ENCODE peak calls at places on chromosome 16, in nine cellular contexts. One of them, this sample, is unnamed.

GRCh38 chr16:63922563-63922962 is 1199.3 kb downstream of the CDH11 start:
- DNase-seq in astrocyte of the cerebellum: no peak
- DNase-seq in lung: no peak
- DNase-seq in cardiac muscle cell: no peak
- DNase-seq in brain microvascular endothelial cell: no peak
- DNase-seq in PC-3: no peak
- DNase-seq in transverse colon: no peak
- DNase-seq in fibroblast of pulmonary artery: no peak
- DNase-seq in GM12878: no peak
- DNase-seq in this sample: peak; percentile 14

GRCh38 chr16:70380205-70380918 is 33.7 kb downstream of the DDX19A start:
- DNase-seq in astrocyte of the cerebellum: peak; percentile 86
- DNase-seq in lung: peak; percentile 57
- DNase-seq in cardiac muscle cell: peak; percentile 58
- DNase-seq in brain microvascular endothelial cell: peak; percentile 70
- DNase-seq in PC-3: peak; percentile 81
- DNase-seq in transverse colon: peak; percentile 59
- DNase-seq in fibroblast of pulmonary artery: peak; percentile 77
- DNase-seq in GM12878: no peak
- DNase-seq in this sample: peak; percentile 47

GRCh38 chr16:69073181-69073669 is 32.2 kb upstream of the HAS3 start:
- DNase-seq in astrocyte of the cerebellum: no peak
- DNase-seq in lung: peak; percentile 29
- DNase-seq in cardiac muscle cell: no peak
- DNase-seq in brain microvascular endothelial cell: peak; percentile 80
- DNase-seq in PC-3: peak; percentile 96
- DNase-seq in transverse colon: no peak
- DNase-seq in fibroblast of pulmonary artery: peak; percentile 83
- DNase-seq in GM12878: no peak
- DNase-seq in this sample: peak; percentile 36

GRCh38 chr16:72963921-72964320 is 84.0 kb downstream of the ZFHX3 start:
- DNase-seq in astrocyte of the cerebellum: no peak
- DNase-seq in lung: no peak
- DNase-seq in cardiac muscle cell: no peak
- DNase-seq in brain microvascular endothelial cell: peak; percentile 28
- DNase-seq in PC-3: no peak
- DNase-seq in transverse colon: no peak
- DNase-seq in fibroblast of pulmonary artery: peak; percentile 36
- DNase-seq in GM12878: no peak
- DNase-seq in this sample: no peak

GRCh38 chr16:25108054-25108453 is 3.5 kb upstream of the LCMT1 start:
- DNase-seq in astrocyte of the cerebellum: no peak
- DNase-seq in lung: no peak
- DNase-seq in cardiac muscle cell: no peak
- DNase-seq in brain microvascular endothelial cell: no peak
- DNase-seq in PC-3: peak; percentile 29
- DNase-seq in transverse colon: peak; percentile 17
- DNase-seq in fibroblast of pulmonary artery: no peak
- DNase-seq in GM12878: no peak
- DNase-seq in this sample: no peak

GRCh38 chr16:58025351-58026138 is at the start of gene MMP15:
- DNase-seq in astrocyte of the cerebellum: no peak
- DNase-seq in lung: peak; percentile 90
- DNase-seq in cardiac muscle cell: peak; percentile 94
- DNase-seq in brain microvascular endothelial cell: peak; percentile 28
- DNase-seq in PC-3: peak; percentile 68
- DNase-seq in transverse colon: peak; percentile 94
- DNase-seq in fibroblast of pulmonary artery: peak; percentile 54
- DNase-seq in GM12878: no peak
- DNase-seq in this sample: no peak

GRCh38 chr16:25633549-25633948 is 58.2 kb upstream of the HS3ST4 start:
- DNase-seq in astrocyte of the cerebellum: no peak
- DNase-seq in lung: no peak
- DNase-seq in cardiac muscle cell: no peak
- DNase-seq in brain microvascular endothelial cell: no peak
- DNase-seq in PC-3: peak; percentile 25
- DNase-seq in transverse colon: no peak
- DNase-seq in fibroblast of pulmonary artery: no peak
- DNase-seq in GM12878: no peak
- DNase-seq in this sample: no peak

GRCh38 chr16:54277845-54278703 is 8.5 kb downstream of the IRX3 start:
- DNase-seq in astrocyte of the cerebellum: no peak
- DNase-seq in lung: peak; percentile 57
- DNase-seq in cardiac muscle cell: peak; percentile 58
- DNase-seq in brain microvascular endothelial cell: no peak
- DNase-seq in PC-3: no peak
- DNase-seq in transverse colon: no peak
- DNase-seq in fibroblast of pulmonary artery: no peak
- DNase-seq in GM12878: no peak
- DNase-seq in this sample: no peak

GRCh38 chr16:30351001-30351441 is 4.1 kb downstream of the CD2BP2 start:
- DNase-seq in astrocyte of the cerebellum: no peak
- DNase-seq in lung: no peak
- DNase-seq in cardiac muscle cell: no peak
- DNase-seq in brain microvascular endothelial cell: no peak
- DNase-seq in PC-3: no peak
- DNase-seq in transverse colon: no peak
- DNase-seq in fibroblast of pulmonary artery: no peak
- DNase-seq in GM12878: no peak
- DNase-seq in this sample: no peak

GRCh38 chr16:3036726-3037315 is at the start of gene BICDL2:
- DNase-seq in astrocyte of the cerebellum: no peak
- DNase-seq in lung: no peak
- DNase-seq in cardiac muscle cell: no peak
- DNase-seq in brain microvascular endothelial cell: no peak
- DNase-seq in PC-3: peak; percentile 21
- DNase-seq in transverse colon: peak; percentile 87
- DNase-seq in fibroblast of pulmonary artery: no peak
- DNase-seq in GM12878: no peak
- DNase-seq in this sample: no peak

GRCh38 chr16:68264128-68265077 is at the start of gene SLC7A6:
- DNase-seq in astrocyte of the cerebellum: no peak
- DNase-seq in lung: peak; percentile 71
- DNase-seq in cardiac muscle cell: peak; percentile 80
- DNase-seq in brain microvascular endothelial cell: peak; percentile 59
- DNase-seq in PC-3: peak; percentile 74
- DNase-seq in transverse colon: peak; percentile 82
- DNase-seq in fibroblast of pulmonary artery: peak; percentile 68
- DNase-seq in GM12878: no peak
- DNase-seq in this sample: no peak

GRCh38 chr16:24149102-24149501 is 107.0 kb upstream of the CACNG3 start:
- DNase-seq in astrocyte of the cerebellum: no peak
- DNase-seq in lung: no peak
- DNase-seq in cardiac muscle cell: no peak
- DNase-seq in brain microvascular endothelial cell: no peak
- DNase-seq in PC-3: no peak
- DNase-seq in transverse colon: no peak
- DNase-seq in fibroblast of pulmonary artery: no peak
- DNase-seq in GM12878: peak; percentile 9
- DNase-seq in this sample: no peak

GRCh38 chr16:23801387-23801786 is 34.4 kb upstream of the PRKCB start:
- DNase-seq in astrocyte of the cerebellum: peak; percentile 13
- DNase-seq in lung: peak; percentile 75
- DNase-seq in cardiac muscle cell: peak; percentile 78
- DNase-seq in brain microvascular endothelial cell: peak; percentile 45
- DNase-seq in PC-3: peak; percentile 66
- DNase-seq in transverse colon: peak; percentile 90
- DNase-seq in fibroblast of pulmonary artery: peak; percentile 67
- DNase-seq in GM12878: no peak
- DNase-seq in this sample: peak; percentile 35

GRCh38 chr16:68737046-68737729 is at the start of gene CDH1:
- DNase-seq in astrocyte of the cerebellum: no peak
- DNase-seq in lung: peak; percentile 93
- DNase-seq in cardiac muscle cell: peak; percentile 44
- DNase-seq in brain microvascular endothelial cell: no peak
- DNase-seq in PC-3: peak; percentile 86
- DNase-seq in transverse colon: peak; percentile 95
- DNase-seq in fibroblast of pulmonary artery: no peak
- DNase-seq in GM12878: no peak
- DNase-seq in this sample: no peak

DNA sequence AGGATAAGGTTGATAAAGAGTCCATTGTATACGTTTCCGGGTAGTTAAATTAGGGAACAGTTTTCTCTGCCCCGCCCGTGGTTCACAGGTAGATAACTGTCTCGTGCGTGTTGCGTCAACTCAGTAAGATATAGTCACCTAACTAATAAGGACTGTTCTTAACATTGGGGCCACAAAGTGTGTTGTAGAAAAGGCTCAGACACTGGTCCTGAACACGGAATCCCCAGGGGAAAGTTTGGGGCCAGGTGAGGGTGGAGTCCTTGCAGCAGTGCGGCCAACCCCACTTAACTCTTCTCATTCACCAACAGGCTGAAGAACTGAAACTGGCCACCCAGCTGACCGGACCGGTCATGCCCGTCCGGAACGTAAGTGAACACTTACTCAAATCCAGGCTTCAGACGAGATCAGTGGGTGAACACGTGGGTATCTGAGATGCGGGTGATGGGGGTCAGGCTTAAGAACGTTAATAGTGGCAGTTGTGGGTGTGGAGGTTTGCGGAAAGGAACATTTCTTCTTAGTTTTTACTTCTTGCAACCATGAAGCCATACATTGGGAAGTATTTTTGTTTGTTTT is 1.6 kb downstream of the RPL13 start:
- DNase-seq in astrocyte of the cerebellum: no peak
- DNase-seq in lung: no peak
- DNase-seq in cardiac muscle cell: no peak
- DNase-seq in brain microvascular endothelial cell: no peak
- DNase-seq in PC-3: peak; percentile 40
- DNase-seq in transverse colon: peak; percentile 58
- DNase-seq in fibroblast of pulmonary artery: no peak
- DNase-seq in GM12878: no peak
- DNase-seq in this sample: no peak
- H3K4me3 ChIP-seq in astrocyte of the cerebellum: peak overlapping the region; percentile 88
- H3K4me3 ChIP-seq in lung: no peak overlapping the region
- H3K4me3 ChIP-seq in cardiac muscle cell: peak overlapping the region; percentile 72
- H3K4me3 ChIP-seq in brain microvascular endothelial cell: peak overlapping the region; percentile 86
- H3K4me3 ChIP-seq in PC-3: peak overlapping the region; percentile 99
- H3K4me3 ChIP-seq in transverse colon: no peak overlapping the region
- H3K4me3 ChIP-seq in fibroblast of pulmonary artery: peak overlapping the region; percentile 87
- H3K4me3 ChIP-seq in GM12878: peak overlapping the region; percentile 89
- H3K4me3 ChIP-seq in this sample: peak overlapping the region; percentile 98

GRCh38 chr16:6019490-6019991 is 921.9 kb upstream of the EEF2KMT start:
- DNase-seq in astrocyte of the cerebellum: no peak
- DNase-seq in lung: no peak
- DNase-seq in cardiac muscle cell: peak; percentile 20
- DNase-seq in brain microvascular endothelial cell: no peak
- DNase-seq in PC-3: no peak
- DNase-seq in transverse colon: no peak
- DNase-seq in fibroblast of pulmonary artery: no peak
- DNase-seq in GM12878: no peak
- DNase-seq in this sample: no peak
- TF ChIP-seq CTCF in astrocyte of the cerebellum: no peak
- TF ChIP-seq CTCF in lung: no peak
- TF ChIP-seq CTCF in cardiac muscle cell: no peak
- TF ChIP-seq CTCF in brain microvascular endothelial cell: no peak
- TF ChIP-seq CTCF in PC-3: no peak
- TF ChIP-seq CTCF in transverse colon: no peak
- TF ChIP-seq CTCF in fibroblast of pulmonary artery: no peak
- TF ChIP-seq CTCF in GM12878: no peak
- TF ChIP-seq CTCF in this sample: no peak

GRCh38 chr16:8855972-8856371 is 12.8 kb downstream of the CARHSP1 start:
- DNase-seq in astrocyte of the cerebellum: no peak
- DNase-seq in lung: no peak
- DNase-seq in cardiac muscle cell: no peak
- DNase-seq in brain microvascular endothelial cell: no peak
- DNase-seq in PC-3: no peak
- DNase-seq in transverse colon: no peak
- DNase-seq in fibroblast of pulmonary artery: no peak
- DNase-seq in GM12878: no peak
- DNase-seq in this sample: no peak

GRCh38 chr16:8861563-8862308 is 7.1 kb downstream of the CARHSP1 start:
- DNase-seq in astrocyte of the cerebellum: no peak
- DNase-seq in lung: no peak
- DNase-seq in cardiac muscle cell: no peak
- DNase-seq in brain microvascular endothelial cell: no peak
- DNase-seq in PC-3: no peak
- DNase-seq in transverse colon: no peak
- DNase-seq in fibroblast of pulmonary artery: no peak
- DNase-seq in GM12878: no peak
- DNase-seq in this sample: no peak

GRCh38 chr16:8859913-8860881 is 8.6 kb downstream of the CARHSP1 start:
- DNase-seq in astrocyte of the cerebellum: peak; percentile 38
- DNase-seq in lung: no peak
- DNase-seq in cardiac muscle cell: no peak
- DNase-seq in brain microvascular endothelial cell: peak; percentile 40
- DNase-seq in PC-3: no peak
- DNase-seq in transverse colon: peak; percentile 43
- DNase-seq in fibroblast of pulmonary artery: peak; percentile 82
- DNase-seq in GM12878: no peak
- DNase-seq in this sample: no peak

GRCh38 chr16:8862309-8863130 is 6.3 kb downstream of the CARHSP1 start:
- DNase-seq in astrocyte of the cerebellum: no peak
- DNase-seq in lung: no peak
- DNase-seq in cardiac muscle cell: no peak
- DNase-seq in brain microvascular endothelial cell: no peak
- DNase-seq in PC-3: no peak
- DNase-seq in transverse colon: no peak
- DNase-seq in fibroblast of pulmonary artery: no peak
- DNase-seq in GM12878: no peak
- DNase-seq in this sample: no peak

GRCh38 chr16:8858994-8859912 is 9.6 kb downstream of the CARHSP1 start:
- DNase-seq in astrocyte of the cerebellum: no peak
- DNase-seq in lung: no peak
- DNase-seq in cardiac muscle cell: no peak
- DNase-seq in brain microvascular endothelial cell: no peak
- DNase-seq in PC-3: no peak
- DNase-seq in transverse colon: no peak
- DNase-seq in fibroblast of pulmonary artery: no peak
- DNase-seq in GM12878: no peak
- DNase-seq in this sample: no peak
- H3K4me3 ChIP-seq in astrocyte of the cerebellum: no peak overlapping the region
- H3K4me3 ChIP-seq in lung: no peak overlapping the region
- H3K4me3 ChIP-seq in cardiac muscle cell: no peak overlapping the region
- H3K4me3 ChIP-seq in brain microvascular endothelial cell: no peak overlapping the region
- H3K4me3 ChIP-seq in PC-3: no peak overlapping the region
- H3K4me3 ChIP-seq in transverse colon: no peak overlapping the region
- H3K4me3 ChIP-seq in fibroblast of pulmonary artery: no peak overlapping the region
- H3K4me3 ChIP-seq in GM12878: no peak overlapping the region
- H3K4me3 ChIP-seq in this sample: no peak overlapping the region

DNA sequence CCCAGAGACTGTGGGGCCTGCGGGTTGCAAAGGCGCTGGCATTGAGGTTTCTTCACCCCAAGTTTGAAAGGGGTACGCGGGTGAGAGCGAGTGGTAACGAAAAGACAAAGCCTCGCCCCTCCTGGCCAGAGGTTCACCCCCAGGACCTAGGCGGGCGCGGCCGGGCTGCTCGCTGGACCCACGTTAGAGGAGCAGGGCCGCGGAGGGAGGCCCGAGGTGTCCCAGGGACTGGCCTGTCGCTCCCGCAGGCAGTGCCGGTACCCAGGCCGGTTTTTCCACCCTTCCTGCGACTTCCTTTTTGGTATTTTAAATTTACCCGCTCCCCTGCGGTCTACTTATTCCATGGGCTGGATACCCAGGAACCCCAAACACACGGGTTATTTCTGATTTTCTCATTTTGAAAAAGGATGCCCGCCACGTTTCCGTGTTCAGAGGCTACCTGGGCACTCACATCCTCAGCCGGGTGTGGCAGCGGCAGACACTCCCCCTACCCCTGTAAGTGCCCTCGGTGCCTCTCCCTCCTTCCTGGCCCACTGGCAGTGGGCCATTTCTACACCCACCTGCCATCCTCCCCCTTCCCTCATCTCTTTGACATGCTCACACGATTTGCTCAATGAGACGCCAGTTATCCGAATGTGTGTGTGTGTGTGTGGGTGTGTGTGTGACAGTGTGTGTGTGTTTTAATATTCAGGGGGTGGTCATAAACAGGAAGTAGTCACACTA is 1.6 kb upstream of the FOXL1 start:
- DNase-seq in astrocyte of the cerebellum: no peak
- DNase-seq in lung: no peak
- DNase-seq in cardiac muscle cell: no peak
- DNase-seq in brain microvascular endothelial cell: peak; percentile 70
- DNase-seq in PC-3: peak; percentile 57
- DNase-seq in transverse colon: no peak
- DNase-seq in fibroblast of pulmonary artery: no peak
- DNase-seq in GM12878: no peak
- DNase-seq in this sample: no peak
- TF ChIP-seq CTCF in astrocyte of the cerebellum: no peak
- TF ChIP-seq CTCF in lung: no peak
- TF ChIP-seq CTCF in cardiac muscle cell: no peak
- TF ChIP-seq CTCF in brain microvascular endothelial cell: no peak
- TF ChIP-seq CTCF in PC-3: no peak
- TF ChIP-seq CTCF in transverse colon: no peak
- TF ChIP-seq CTCF in fibroblast of pulmonary artery: no peak
- TF ChIP-seq CTCF in GM12878: no peak
- TF ChIP-seq CTCF in this sample: no peak